ENCODE peak calls at places on chromosomes 6 and 20, in seven cellular contexts. R, N, U, Q, S, C and D are unnamed samples.

GRCh38 chr6:45419574-45420082 is 41.9 kb upstream of the SUPT3H start:
- DNase-seq in R (peak; percentile 72), N (peak; percentile 63), U (no peak), Q (peak; percentile 53), S (peak; percentile 61), C (no peak), D (peak; percentile 70)

GRCh38 chr6:49269190-49269589 is 193.9 kb downstream of the MMUT start:
- DNase-seq in R (no peak), N (no peak), U (no peak), Q (no peak), S (no peak), C (no peak), D (no peak)

GRCh38 chr20:63529861-63530787 is 7.1 kb downstream of the PTK6 start:
- DNase-seq in R (no peak), N (peak; percentile 6), U (no peak), Q (no peak), S (no peak), C (no peak), D (no peak)

GRCh38 chr6:130575971-130576370 is 210.2 kb downstream of the TMEM200A start:
- DNase-seq in R (peak; percentile 23), N (peak; percentile 85), U (no peak), Q (peak; percentile 31), S (peak; percentile 53), C (no peak), D (no peak)

GRCh38 chr6:166602928-166603690 is 16.6 kb upstream of the RAMACL start:
- DNase-seq in R (no peak), N (no peak), U (no peak), Q (no peak), S (no peak), C (no peak), D (no peak)

GRCh38 chr6:2911171-2911570 is 8.1 kb upstream of the SERPINB9 start:
- DNase-seq in R (no peak), N (no peak), U (no peak), Q (no peak), S (no peak), C (no peak), D (no peak)

GRCh38 chr6:143545976-143546547 is 34.5 kb upstream of the FUCA2 start:
- DNase-seq in R (no peak), N (no peak), U (no peak), Q (peak; percentile 34), S (no peak), C (no peak), D (no peak)

GRCh38 chr6:163432300-163432699 is 17.8 kb downstream of the QKI start:
- DNase-seq in R (no peak), N (no peak), U (no peak), Q (no peak), S (no peak), C (no peak), D (no peak)

GRCh38 chr20:59576216-59576953 is 28.0 kb upstream of the PHACTR3 start:
- DNase-seq in R (no peak), N (no peak), U (peak; percentile 4), Q (no peak), S (no peak), C (no peak), D (no peak)

GRCh38 chr6:127547215-127547614 is 28.1 kb upstream of the MTCL3 start:
- DNase-seq in R (no peak), N (peak; percentile 19), U (no peak), Q (no peak), S (peak; percentile 10), C (no peak), D (no peak)

GRCh38 chr20:35515341-35515740 is 14.1 kb downstream of the C20orf173 start:
- DNase-seq in R (no peak), N (no peak), U (no peak), Q (no peak), S (no peak), C (no peak), D (no peak)

GRCh38 chr6:136654086-136654485 is 103.9 kb upstream of the MAP7 start:
- DNase-seq in R (no peak), N (no peak), U (no peak), Q (no peak), S (no peak), C (no peak), D (no peak)

GRCh38 chr20:58148891-58149290 is 79.6 kb downstream of the ANKRD60 start:
- DNase-seq in R (no peak), N (no peak), U (peak; percentile 18), Q (no peak), S (no peak), C (no peak), D (no peak)

GRCh38 chr6:16064687-16065086 is 64.2 kb upstream of the MYLIP start:
- DNase-seq in R (no peak), N (no peak), U (peak; percentile 68), Q (no peak), S (no peak), C (no peak), D (no peak)

GRCh38 chr6:44386929-44387345 is 569 bp upstream of the CDC5L start:
- DNase-seq in R (no peak), N (no peak), U (no peak), Q (no peak), S (no peak), C (no peak), D (no peak)

GRCh38 chr6:105211831-105212230 is 32.0 kb upstream of the POPDC3 start:
- DNase-seq in R (no peak), N (no peak), U (no peak), Q (no peak), S (no peak), C (no peak), D (no peak)

GRCh38 chr20:49979030-49979832 is 3.5 kb upstream of the SNAI1 start:
- DNase-seq in R (peak; percentile 57), N (peak; percentile 59), U (no peak), Q (peak; percentile 59), S (peak; percentile 45), C (peak; percentile 76), D (no peak)

GRCh38 chr20:59222982-59223610 is 59.5 kb downstream of the ZNF831 start:
- DNase-seq in R (no peak), N (no peak), U (no peak), Q (peak; percentile 39), S (no peak), C (no peak), D (no peak)

GRCh38 chr6:12010635-12011275 is 1.4 kb upstream of the HIVEP1 start:
- DNase-seq in R (peak; percentile 71), N (no peak), U (peak; percentile 94), Q (peak; percentile 63), S (no peak), C (no peak), D (peak; percentile 47)

GRCh38 chr6:7143161-7143974 is 35.6 kb downstream of the RREB1 start:
- DNase-seq in R (no peak), N (no peak), U (peak; percentile 99), Q (no peak), S (no peak), C (no peak), D (no peak)

GRCh38 chr6:44221291-44221960 is 2.0 kb upstream of the SLC29A1 start:
- DNase-seq in R (peak; percentile 96), N (peak; percentile 79), U (peak; percentile 75), Q (peak; percentile 78), S (peak; percentile 81), C (peak; percentile 75), D (peak; percentile 32)